ENCODE peak calls at places on chromosomes 11 and 22, in six cellular contexts. J is body of pancreas, K is HCT116, F is K562, U is upper lobe of left lung, I is heart left ventricle. P is an unnamed sample.

GRCh38 chr11:74306440-74307175 is 4.8 kb downstream of the P4HA3 start:
- ATAC-seq in J (no peak), K (no peak), F (no peak), U (no peak), I (no peak), P (no peak)

GRCh38 chr22:46896166-46896565 is 133.7 kb downstream of the TBC1D22A start:
- ATAC-seq in J (no peak), K (no peak), F (peak; percentile 16), U (no peak), I (no peak), P (no peak)

GRCh38 chr22:22697377-22698120 is 53.1 kb downstream of the GGTLC2 start:
- ATAC-seq in J (no peak), K (no peak), F (peak; percentile 14), U (no peak), I (no peak), P (no peak)

GRCh38 chr11:84824624-84825023 is 802.5 kb downstream of the DLG2 start:
- ATAC-seq in J (no peak), K (no peak), F (no peak), U (no peak), I (no peak), P (no peak)

GRCh38 chr11:130001491-130002351 is 914 bp downstream of the PRDM10 start:
- ATAC-seq in J (peak; percentile 43), K (peak; percentile 35), F (peak; percentile 45), U (peak; percentile 61), I (no peak), P (peak; percentile 53)

GRCh38 chr11:128593281-128593680 is 5.9 kb upstream of the ETS1 start:
- ATAC-seq in J (no peak), K (no peak), F (no peak), U (no peak), I (no peak), P (no peak)

GRCh38 chr11:88533001-88533400 is 195.5 kb upstream of the CTSC start:
- ATAC-seq in J (no peak), K (no peak), F (no peak), U (no peak), I (no peak), P (no peak)

GRCh38 chr22:31977141-31977781 is 32.9 kb downstream of the YWHAH start:
- ATAC-seq in J (peak; percentile 85), K (peak; percentile 99), F (peak; percentile 97), U (peak; percentile 83), I (peak; percentile 77), P (peak; percentile 48)

GRCh38 chr11:114392735-114393667 is 7.3 kb downstream of the C11orf71 start:
- ATAC-seq in J (no peak), K (no peak), F (peak; percentile 19), U (no peak), I (no peak), P (no peak)

GRCh38 chr11:87013852-87014251 is 23.9 kb upstream of the TMEM135 start:
- ATAC-seq in J (no peak), K (no peak), F (no peak), U (no peak), I (no peak), P (no peak)

GRCh38 chr22:47155131-47155885 is 392.9 kb downstream of the TBC1D22A start:
- ATAC-seq in J (peak; percentile 1), K (no peak), F (no peak), U (no peak), I (peak; percentile 51), P (no peak)

GRCh38 chr11:71459076-71459766 is 6.2 kb downstream of the NADSYN1 start:
- ATAC-seq in J (no peak), K (no peak), F (no peak), U (no peak), I (no peak), P (no peak)

GRCh38 chr11:72969894-72970335 is 155.7 kb downstream of the ATG16L2 start:
- ATAC-seq in J (no peak), K (no peak), F (peak; percentile 53), U (peak; percentile 49), I (no peak), P (no peak)

GRCh38 chr11:47689480-47689879 is 25.7 kb downstream of the AGBL2 start:
- ATAC-seq in J (no peak), K (no peak), F (no peak), U (no peak), I (no peak), P (no peak)

GRCh38 chr11:121603316-121603715 is 150.5 kb upstream of the SORL1-AS1 start:
- ATAC-seq in J (no peak), K (no peak), F (no peak), U (no peak), I (no peak), P (no peak)

GRCh38 chr11:11409916-11410315 is 56.9 kb upstream of the CSNK2A3 start:
- ATAC-seq in J (no peak), K (no peak), F (peak; percentile 35), U (peak; percentile 17), I (peak; percentile 28), P (no peak)

GRCh38 chr22:45867118-45867905 is 109.7 kb downstream of the WNT7B start:
- ATAC-seq in J (peak; percentile 16), K (no peak), F (no peak), U (peak; percentile 53), I (no peak), P (peak; percentile 32)

GRCh38 chr11:61309739-61310138 is 14.6 kb upstream of the VWCE start:
- ATAC-seq in J (no peak), K (no peak), F (no peak), U (no peak), I (no peak), P (no peak)

GRCh38 chr11:125977333-125977732 is 31.5 kb downstream of the VSIG10L2 start:
- ATAC-seq in J (no peak), K (no peak), F (no peak), U (no peak), I (no peak), P (no peak)

GRCh38 chr11:69861901-69862300 is 42.7 kb upstream of the FGF3 start:
- ATAC-seq in J (no peak), K (no peak), F (no peak), U (no peak), I (no peak), P (no peak)

GRCh38 chr11:66723693-66724092 is 5.3 kb downstream of the SPTBN2 start:
- ATAC-seq in J (no peak), K (no peak), F (no peak), U (no peak), I (no peak), P (no peak)

GRCh38 chr11:18321622-18321990 is 334 bp downstream of the HPS5 start:
- ATAC-seq in J (no peak), K (peak; percentile 21), F (peak; percentile 14), U (peak; percentile 2), I (no peak), P (no peak)

GRCh38 chr11:2109541-2110019 is 29.6 kb downstream of the IGF2 start:
- ATAC-seq in J (no peak), K (no peak), F (peak; percentile 64), U (peak; percentile 20), I (no peak), P (no peak)

GRCh38 chr11:35131094-35131493 is 7.9 kb upstream of the CD44 start:
- ATAC-seq in J (no peak), K (no peak), F (no peak), U (no peak), I (no peak), P (no peak)

GRCh38 chr11:2200536-2200935 is 28.9 kb upstream of the TH start:
- ATAC-seq in J (no peak), K (no peak), F (no peak), U (no peak), I (no peak), P (no peak)

GRCh38 chr11:6556139-6556949 is 47.1 kb downstream of the RRP8 start:
- ATAC-seq in J (peak; percentile 81), K (no peak), F (no peak), U (no peak), I (no peak), P (no peak)

GRCh38 chr22:46007848-46008261 is 30.9 kb upstream of the WNT7B start:
- ATAC-seq in J (peak; percentile 61), K (no peak), F (no peak), U (peak; percentile 83), I (peak; percentile 79), P (peak; percentile 83)

GRCh38 chr11:62507023-62507422 is 39.6 kb downstream of the AHNAK start:
- ATAC-seq in J (no peak), K (no peak), F (no peak), U (no peak), I (no peak), P (no peak)

GRCh38 chr11:60851327-60852059 is 4.3 kb downstream of the PTGDR2 start:
- ATAC-seq in J (no peak), K (no peak), F (no peak), U (no peak), I (no peak), P (no peak)

GRCh38 chr22:27851974-27852713 is 50.6 kb upstream of the MN1 start:
- ATAC-seq in J (no peak), K (no peak), F (no peak), U (no peak), I (no peak), P (no peak)

DNA sequence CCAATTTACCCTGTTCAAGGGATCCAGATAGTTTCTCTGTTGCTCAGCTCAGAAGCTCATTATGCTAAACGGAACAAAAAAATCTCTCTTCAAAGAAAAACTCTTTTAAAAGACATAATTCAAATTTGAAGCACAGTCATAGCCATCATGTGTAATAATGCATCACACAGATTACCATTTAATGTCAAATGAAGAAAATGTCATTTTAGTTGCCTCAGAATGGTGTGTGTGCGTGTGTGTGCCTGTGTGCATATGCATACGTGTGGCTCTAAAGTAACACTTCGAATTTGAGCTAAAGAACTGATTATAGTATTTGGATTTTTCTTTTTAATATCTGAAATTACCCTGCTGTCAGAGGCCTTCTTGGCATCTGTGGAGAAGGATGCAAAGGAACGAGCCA is 9.9 kb downstream of the TTC12 start:
- ATAC-seq in J (no peak), K (no peak), F (no peak), U (no peak), I (no peak), P (no peak)
- H3K4me3 ChIP-seq in J (no peak overlapping the region), K (no peak overlapping the region), F (no peak overlapping the region), U (no peak overlapping the region), I (no peak overlapping the region), P (no peak overlapping the region)

DNA sequence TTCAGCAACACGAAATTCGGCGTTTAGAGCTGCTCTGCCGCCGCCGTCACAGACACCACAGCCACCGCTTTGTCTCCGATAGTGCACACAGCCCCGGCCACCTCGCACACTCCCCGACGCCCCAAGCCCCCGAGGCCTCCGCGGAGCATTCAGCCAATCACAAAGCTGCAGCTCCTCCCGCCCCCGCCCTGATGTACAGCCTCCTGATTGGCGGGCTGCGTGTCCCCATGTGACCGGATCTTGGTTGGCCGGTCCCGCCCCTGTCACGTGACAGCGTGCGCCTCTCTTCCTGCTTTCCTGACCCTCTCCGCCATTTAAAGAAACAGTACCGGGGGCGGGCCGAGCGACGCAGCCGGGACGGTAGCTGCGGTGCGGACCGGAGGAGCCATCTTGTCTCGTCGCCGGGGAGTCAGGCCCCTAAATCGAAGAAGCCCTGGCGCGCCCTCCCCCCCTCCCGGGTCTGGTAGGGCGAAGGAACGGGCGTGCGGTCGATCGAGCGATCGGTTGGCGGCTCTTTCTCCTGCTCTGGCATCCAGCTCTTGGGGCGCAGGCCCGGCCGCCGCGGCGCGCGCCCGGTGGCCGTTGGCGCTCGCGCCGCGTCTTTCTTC is at the start of gene TUG1:
- ATAC-seq in J (peak; percentile 94), K (peak; percentile 89), F (peak; percentile 90), U (peak; percentile 99), I (peak; percentile 99), P (peak; percentile 97)
- TF ChIP-seq POLR2A in J (peak; percentile 72), K (no peak), F (peak; percentile 77), U (peak; percentile 75), I (peak; percentile 72), P (peak; percentile 82)

GRCh38 chr22:37223965-37224551 is 11.8 kb upstream of the SSTR3 start:
- ATAC-seq in J (no peak), K (no peak), F (no peak), U (no peak), I (no peak), P (no peak)
- H3K4me1 ChIP-seq in J (no peaks in the 10 kb centered on the region), K (peaks cover 21% of the 10 kb centered on the region), F (peaks cover 12% of the 10 kb centered on the region), U (peaks cover 14% of the 10 kb centered on the region), I (no peaks in the 10 kb centered on the region), P (no peaks in the 10 kb centered on the region)

GRCh38 chr11:118301600-118302195 is 2.8 kb upstream of the CD3E start:
- ATAC-seq in J (no peak), K (no peak), F (no peak), U (no peak), I (no peak), P (no peak)
- H3K4me3 ChIP-seq in J (no peak overlapping the region), K (no peak overlapping the region), F (no peak overlapping the region), U (no peak overlapping the region), I (no peak overlapping the region), P (no peak overlapping the region)

P was measured in gastroesophageal sphincter.